ENCODE peak calls at places on chromosomes 2 and 18, in eight cellular contexts. One of them, this sample, is unnamed. For H3K4me1, the result is how much of the 10 kb centered on the place peaks cover.

GRCh38 chr18:1053654-1054315 is 149.1 kb downstream of the ADCYAP1 start:
- DNase-seq in pancreas: no peak
- DNase-seq in ovary: no peak
- DNase-seq in neural progenitor cell: no peak
- DNase-seq in astrocyte: no peak
- DNase-seq in right atrium auricular region: no peak
- DNase-seq in left lung: no peak
- DNase-seq in psoas muscle: no peak
- DNase-seq in this sample: no peak

GRCh38 chr2:106065268-106065982 is 128.7 kb downstream of the UXS1 start:
- DNase-seq in ovary: peak
- DNase-seq in psoas muscle: peak
- DNase-seq in neural progenitor cell: peak
- DNase-seq in astrocyte: no peak
- DNase-seq in pancreas: peak
- DNase-seq in right atrium auricular region: no peak
- DNase-seq in left lung: no peak
- DNase-seq in this sample: peak

GRCh38 chr2:113979172-113980128 is 89.6 kb downstream of the ACTR3 start:
- DNase-seq in astrocyte: no peak
- DNase-seq in ovary: peak
- DNase-seq in pancreas: peak
- DNase-seq in right atrium auricular region: no peak
- DNase-seq in psoas muscle: no peak
- DNase-seq in left lung: no peak
- DNase-seq in neural progenitor cell: no peak
- DNase-seq in this sample: no peak

GRCh38 chr2:10873790-10874437 is 37.8 kb upstream of the KCNF1 start:
- DNase-seq in ovary: no peak
- DNase-seq in psoas muscle: no peak
- DNase-seq in left lung: no peak
- DNase-seq in neural progenitor cell: no peak
- DNase-seq in astrocyte: peak
- DNase-seq in pancreas: no peak
- DNase-seq in right atrium auricular region: peak
- DNase-seq in this sample: no peak

GRCh38 chr2:28543316-28544068 is 47.6 kb downstream of the PLB1 start:
- DNase-seq in pancreas: no peak
- DNase-seq in astrocyte: no peak
- DNase-seq in psoas muscle: no peak
- DNase-seq in neural progenitor cell: no peak
- DNase-seq in left lung: no peak
- DNase-seq in right atrium auricular region: no peak
- DNase-seq in ovary: no peak
- DNase-seq in this sample: no peak

GRCh38 chr2:211128287-211128686 is 571.9 kb downstream of the CPS1 start:
- DNase-seq in right atrium auricular region: no peak
- DNase-seq in neural progenitor cell: no peak
- DNase-seq in psoas muscle: no peak
- DNase-seq in ovary: no peak
- DNase-seq in astrocyte: peak
- DNase-seq in pancreas: no peak
- DNase-seq in left lung: no peak
- DNase-seq in this sample: no peak

GRCh38 chr2:131488306-131489205 is 3.6 kb downstream of the MZT2A start:
- DNase-seq in right atrium auricular region: no peak
- DNase-seq in ovary: no peak
- DNase-seq in left lung: no peak
- DNase-seq in neural progenitor cell: no peak
- DNase-seq in psoas muscle: peak
- DNase-seq in pancreas: no peak
- DNase-seq in astrocyte: no peak
- DNase-seq in this sample: no peak

GRCh38 chr18:41905786-41906527 is 49.1 kb upstream of the PIK3C3 start:
- DNase-seq in neural progenitor cell: peak
- DNase-seq in ovary: no peak
- DNase-seq in psoas muscle: no peak
- DNase-seq in pancreas: no peak
- DNase-seq in right atrium auricular region: no peak
- DNase-seq in left lung: no peak
- DNase-seq in astrocyte: peak
- DNase-seq in this sample: no peak

GRCh38 chr2:98894331-98895000 is 41.6 kb downstream of the CRACDL start:
- DNase-seq in left lung: no peak
- DNase-seq in astrocyte: no peak
- DNase-seq in ovary: no peak
- DNase-seq in pancreas: no peak
- DNase-seq in right atrium auricular region: no peak
- DNase-seq in psoas muscle: no peak
- DNase-seq in neural progenitor cell: no peak
- DNase-seq in this sample: no peak

GRCh38 chr2:203594541-203594940 is 59.4 kb upstream of the RAPH1 start:
- DNase-seq in pancreas: no peak
- DNase-seq in astrocyte: peak
- DNase-seq in neural progenitor cell: no peak
- DNase-seq in ovary: no peak
- DNase-seq in right atrium auricular region: no peak
- DNase-seq in psoas muscle: no peak
- DNase-seq in left lung: no peak
- DNase-seq in this sample: no peak

GRCh38 chr2:239596792-239597191 is 196.0 kb upstream of the HDAC4 start:
- DNase-seq in astrocyte: no peak
- DNase-seq in pancreas: no peak
- DNase-seq in right atrium auricular region: no peak
- DNase-seq in left lung: no peak
- DNase-seq in ovary: peak
- DNase-seq in psoas muscle: peak
- DNase-seq in neural progenitor cell: no peak
- DNase-seq in this sample: peak

GRCh38 chr2:191617589-191617988 is 60.3 kb upstream of the NABP1 start:
- DNase-seq in left lung: no peak
- DNase-seq in neural progenitor cell: no peak
- DNase-seq in right atrium auricular region: no peak
- DNase-seq in psoas muscle: no peak
- DNase-seq in ovary: no peak
- DNase-seq in pancreas: no peak
- DNase-seq in astrocyte: no peak
- DNase-seq in this sample: no peak

GRCh38 chr2:73614997-73615396 is 27.2 kb downstream of the NAT8 start:
- DNase-seq in psoas muscle: no peak
- DNase-seq in pancreas: no peak
- DNase-seq in right atrium auricular region: no peak
- DNase-seq in ovary: no peak
- DNase-seq in neural progenitor cell: no peak
- DNase-seq in left lung: no peak
- DNase-seq in astrocyte: no peak
- DNase-seq in this sample: no peak

GRCh38 chr2:66839551-66840320 is 404.8 kb downstream of the MEIS1 start:
- DNase-seq in astrocyte: peak
- DNase-seq in pancreas: no peak
- DNase-seq in neural progenitor cell: no peak
- DNase-seq in psoas muscle: no peak
- DNase-seq in left lung: no peak
- DNase-seq in ovary: no peak
- DNase-seq in right atrium auricular region: no peak
- DNase-seq in this sample: no peak

GRCh38 chr2:16869711-16870110 is 204.1 kb upstream of the CYRIA start:
- DNase-seq in psoas muscle: no peak
- DNase-seq in astrocyte: no peak
- DNase-seq in left lung: no peak
- DNase-seq in neural progenitor cell: no peak
- DNase-seq in pancreas: no peak
- DNase-seq in right atrium auricular region: no peak
- DNase-seq in ovary: no peak
- DNase-seq in this sample: no peak

GRCh38 chr2:46737577-46737976 is 178.0 kb downstream of the MCFD2 start:
- DNase-seq in pancreas: no peak
- DNase-seq in left lung: no peak
- DNase-seq in astrocyte: peak
- DNase-seq in right atrium auricular region: no peak
- DNase-seq in psoas muscle: no peak
- DNase-seq in ovary: no peak
- DNase-seq in neural progenitor cell: no peak
- DNase-seq in this sample: no peak

GRCh38 chr18:79317718-79318117 is 78.0 kb upstream of the NFATC1 start:
- DNase-seq in pancreas: no peak
- DNase-seq in psoas muscle: no peak
- DNase-seq in astrocyte: no peak
- DNase-seq in left lung: no peak
- DNase-seq in right atrium auricular region: no peak
- DNase-seq in ovary: no peak
- DNase-seq in neural progenitor cell: no peak
- DNase-seq in this sample: no peak

GRCh38 chr2:38074775-38075435 is 1.0 kb downstream of the CYP1B1 start:
- DNase-seq in left lung: no peak
- DNase-seq in neural progenitor cell: peak
- DNase-seq in right atrium auricular region: no peak
- DNase-seq in pancreas: peak
- DNase-seq in astrocyte: peak
- DNase-seq in psoas muscle: peak
- DNase-seq in ovary: peak
- DNase-seq in this sample: peak

GRCh38 chr2:101655941-101656422 is 41.5 kb upstream of the MAP4K4 start:
- DNase-seq in astrocyte: peak
- DNase-seq in pancreas: no peak
- DNase-seq in ovary: no peak
- DNase-seq in left lung: no peak
- DNase-seq in neural progenitor cell: no peak
- DNase-seq in right atrium auricular region: no peak
- DNase-seq in psoas muscle: no peak
- DNase-seq in this sample: no peak

GRCh38 chr2:109064660-109065306 is 64.2 kb upstream of the SH3RF3 start:
- DNase-seq in right atrium auricular region: no peak
- DNase-seq in astrocyte: no peak
- DNase-seq in pancreas: no peak
- DNase-seq in left lung: no peak
- DNase-seq in psoas muscle: no peak
- DNase-seq in ovary: no peak
- DNase-seq in neural progenitor cell: no peak
- DNase-seq in this sample: no peak

GRCh38 chr2:109060496-109060895 is 68.5 kb upstream of the SH3RF3 start:
- DNase-seq in psoas muscle: no peak
- DNase-seq in astrocyte: no peak
- DNase-seq in left lung: no peak
- DNase-seq in ovary: no peak
- DNase-seq in right atrium auricular region: peak
- DNase-seq in pancreas: no peak
- DNase-seq in neural progenitor cell: no peak
- DNase-seq in this sample: no peak

GRCh38 chr2:109061736-109062557 is 67.1 kb upstream of the SH3RF3 start:
- DNase-seq in left lung: no peak
- DNase-seq in neural progenitor cell: no peak
- DNase-seq in psoas muscle: no peak
- DNase-seq in astrocyte: no peak
- DNase-seq in ovary: no peak
- DNase-seq in pancreas: no peak
- DNase-seq in right atrium auricular region: peak
- DNase-seq in this sample: no peak

GRCh38 chr2:109063326-109063670 is 65.7 kb upstream of the SH3RF3 start:
- DNase-seq in astrocyte: no peak
- DNase-seq in pancreas: no peak
- DNase-seq in psoas muscle: no peak
- DNase-seq in left lung: no peak
- DNase-seq in right atrium auricular region: peak
- DNase-seq in ovary: no peak
- DNase-seq in neural progenitor cell: no peak
- DNase-seq in this sample: peak

GRCh38 chr2:109062558-109063325 is 66.3 kb upstream of the SH3RF3 start:
- DNase-seq in left lung: no peak
- DNase-seq in right atrium auricular region: peak
- DNase-seq in ovary: no peak
- DNase-seq in pancreas: no peak
- DNase-seq in neural progenitor cell: peak
- DNase-seq in psoas muscle: no peak
- DNase-seq in astrocyte: no peak
- DNase-seq in this sample: no peak
- TF ChIP-seq CTCF in left lung: no peak
- TF ChIP-seq CTCF in right atrium auricular region: no peak
- TF ChIP-seq CTCF in ovary: no peak
- TF ChIP-seq CTCF in pancreas: no peak
- TF ChIP-seq CTCF in neural progenitor cell: peak
- TF ChIP-seq CTCF in psoas muscle: no peak
- TF ChIP-seq CTCF in astrocyte: no peak
- TF ChIP-seq CTCF in this sample: no peak

GRCh38 chr18:48915621-48916425 is 34.9 kb downstream of the SMAD7 start:
- DNase-seq in right atrium auricular region: no peak
- DNase-seq in astrocyte: peak
- DNase-seq in left lung: no peak
- DNase-seq in pancreas: no peak
- DNase-seq in neural progenitor cell: no peak
- DNase-seq in ovary: no peak
- DNase-seq in psoas muscle: no peak
- DNase-seq in this sample: no peak
- H3K4me1 ChIP-seq in right atrium auricular region: under half
- H3K4me1 ChIP-seq in astrocyte: under half
- H3K4me1 ChIP-seq in left lung: under half
- H3K4me1 ChIP-seq in pancreas: under half
- H3K4me1 ChIP-seq in neural progenitor cell: under half
- H3K4me1 ChIP-seq in ovary: under half
- H3K4me1 ChIP-seq in psoas muscle: under half
- H3K4me1 ChIP-seq in this sample: under half

GRCh38 chr2:205003288-205003687 is 458.0 kb downstream of the PARD3B start:
- DNase-seq in neural progenitor cell: no peak
- DNase-seq in right atrium auricular region: no peak
- DNase-seq in astrocyte: no peak
- DNase-seq in left lung: no peak
- DNase-seq in ovary: no peak
- DNase-seq in pancreas: no peak
- DNase-seq in psoas muscle: no peak
- DNase-seq in this sample: no peak
- TF ChIP-seq CTCF in neural progenitor cell: no peak
- TF ChIP-seq CTCF in right atrium auricular region: no peak
- TF ChIP-seq CTCF in astrocyte: no peak
- TF ChIP-seq CTCF in left lung: no peak
- TF ChIP-seq CTCF in ovary: no peak
- TF ChIP-seq CTCF in pancreas: no peak
- TF ChIP-seq CTCF in psoas muscle: no peak
- TF ChIP-seq CTCF in this sample: no peak

GRCh38 chr2:36659872-36660312 is 36.6 kb upstream of the VIT start:
- DNase-seq in astrocyte: peak
- DNase-seq in left lung: no peak
- DNase-seq in pancreas: no peak
- DNase-seq in right atrium auricular region: no peak
- DNase-seq in ovary: no peak
- DNase-seq in psoas muscle: no peak
- DNase-seq in neural progenitor cell: no peak
- DNase-seq in this sample: no peak

GRCh38 chr2:36663851-36664715 is 32.4 kb upstream of the VIT start:
- DNase-seq in right atrium auricular region: no peak
- DNase-seq in neural progenitor cell: peak
- DNase-seq in psoas muscle: no peak
- DNase-seq in ovary: no peak
- DNase-seq in left lung: no peak
- DNase-seq in astrocyte: peak
- DNase-seq in pancreas: no peak
- DNase-seq in this sample: no peak

GRCh38 chr2:36659218-36659617 is 37.3 kb upstream of the VIT start:
- DNase-seq in right atrium auricular region: no peak
- DNase-seq in ovary: no peak
- DNase-seq in astrocyte: no peak
- DNase-seq in left lung: no peak
- DNase-seq in psoas muscle: no peak
- DNase-seq in neural progenitor cell: no peak
- DNase-seq in pancreas: no peak
- DNase-seq in this sample: no peak

GRCh38 chr2:36662638-36663037 is 33.9 kb upstream of the VIT start:
- DNase-seq in neural progenitor cell: no peak
- DNase-seq in astrocyte: no peak
- DNase-seq in left lung: no peak
- DNase-seq in right atrium auricular region: no peak
- DNase-seq in pancreas: no peak
- DNase-seq in psoas muscle: no peak
- DNase-seq in ovary: no peak
- DNase-seq in this sample: no peak

GRCh38 chr2:36663314-36663713 is 33.2 kb upstream of the VIT start:
- DNase-seq in pancreas: no peak
- DNase-seq in astrocyte: no peak
- DNase-seq in left lung: no peak
- DNase-seq in right atrium auricular region: no peak
- DNase-seq in neural progenitor cell: no peak
- DNase-seq in psoas muscle: no peak
- DNase-seq in ovary: no peak
- DNase-seq in this sample: no peak
- H3K4me1 ChIP-seq in pancreas: under half
- H3K4me1 ChIP-seq in astrocyte: under half
- H3K4me1 ChIP-seq in left lung: under half
- H3K4me1 ChIP-seq in right atrium auricular region: under half
- H3K4me1 ChIP-seq in neural progenitor cell: under half
- H3K4me1 ChIP-seq in psoas muscle: under half
- H3K4me1 ChIP-seq in ovary: under half
- H3K4me1 ChIP-seq in this sample: under half